ENCODE peak calls at places on chromosomes 4 and X, in four cellular contexts. P is lower leg skin, R is kidney epithelial cell, G is upper lobe of left lung. F is an unnamed sample.

GRCh38 chr4:108171541-108172230 is 3.0 kb upstream of the LEF1 start:
- DNase-seq in G (no peak), P (no peak), R (no peak), F (no peak)

GRCh38 chrX:134431894-134432293 is 28.1 kb upstream of the HPRT1 start:
- DNase-seq in P (no peak), R (peak), G (no peak), F (no peak)

GRCh38 chrX:103309860-103310591 is 764 bp downstream of the BEX2 start:
- DNase-seq in R (no peak), G (no peak), P (no peak), F (no peak)

GRCh38 chr4:151325320-151326246 is at the start of gene SH3D19:
- DNase-seq in R (no peak), G (peak), P (peak), F (peak)

GRCh38 chrX:14125451-14125850 is 95.8 kb upstream of the GEMIN8 start:
- DNase-seq in R (no peak), G (no peak), P (no peak), F (no peak)

GRCh38 chr4:30380404-30380998 is 339.7 kb upstream of the PCDH7 start:
- DNase-seq in P (no peak), R (peak), G (no peak), F (no peak)

GRCh38 chr4:108900018-108900417 is 137.2 kb upstream of the ETNPPL start:
- DNase-seq in P (no peak), G (no peak), R (peak), F (no peak)

GRCh38 chrX:31021537-31021936 is 50.3 kb downstream of the FTHL17 start:
- DNase-seq in P (no peak), G (no peak), R (no peak), F (no peak)

GRCh38 chr4:152537881-152538280 is 2.0 kb upstream of the FBXW7 start:
- DNase-seq in P (no peak), R (no peak), G (no peak), F (no peak)

GRCh38 chr4:70801265-70801809 is 38.4 kb downstream of the GRSF1 start:
- DNase-seq in G (no peak), R (no peak), P (no peak), F (no peak)

GRCh38 chr4:149754526-149754925 is 61.1 kb downstream of the IQCM start:
- DNase-seq in R (peak), P (no peak), G (no peak), F (no peak)

DNA sequence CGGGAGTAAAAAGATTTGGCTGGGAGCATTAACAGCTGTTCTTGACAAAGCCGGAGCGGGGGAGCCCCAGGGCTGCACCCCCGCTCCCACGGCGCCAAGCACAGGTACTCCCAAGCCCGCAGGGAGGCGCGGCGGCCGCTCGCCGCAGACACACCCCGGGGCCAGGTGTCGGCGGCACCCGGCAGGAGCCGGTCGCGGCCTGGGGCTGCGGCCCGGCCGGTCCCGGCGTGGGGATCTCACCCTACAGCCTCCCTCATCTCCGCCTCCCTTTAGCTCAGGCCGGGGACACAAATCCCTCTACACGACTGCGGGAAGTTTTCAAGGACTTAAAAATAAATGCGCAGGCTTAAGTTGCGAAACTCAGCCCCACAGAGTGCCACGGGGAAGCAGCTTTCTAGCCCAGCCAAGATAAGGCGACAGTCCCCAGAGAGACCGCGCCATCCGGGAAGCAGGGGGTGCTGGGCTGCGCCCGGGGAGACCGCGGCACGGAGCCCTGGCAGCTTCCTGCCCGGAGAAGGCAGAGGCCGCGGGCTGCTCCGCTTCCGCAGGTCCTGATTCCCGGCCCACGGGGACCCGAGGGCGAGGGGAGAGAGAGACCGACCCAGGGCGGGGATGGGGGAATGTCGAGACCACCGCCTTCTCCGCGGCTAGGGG is 473 bp downstream of the SH3RF1 start:
- DNase-seq in P (peak), R (no peak), G (peak), F (peak)
- TF ChIP-seq CTCF in P (no peak), R (no peak), G (no peak), F (no peak)

GRCh38 chrX:33336783-33337182 is 125.4 kb upstream of the DMD start:
- DNase-seq in P (no peak), R (no peak), G (peak), F (no peak)
- TF ChIP-seq CTCF in P (no peak), R (peak), G (no peak), F (peak)

GRCh38 chr4:157245351-157245750 is 24.8 kb downstream of the GRIA2 start:
- DNase-seq in G (no peak), R (no peak), P (no peak), F (no peak)
- TF ChIP-seq CTCF in G (no peak), R (no peak), P (no peak), F (no peak)

GRCh38 chr4:189664693-189665250 is 275.9 kb upstream of the FRG1 start:
- DNase-seq in P (no peak), G (no peak), R (no peak), F (no peak)

GRCh38 chr4:189660737-189661330 is 279.8 kb upstream of the FRG1 start:
- DNase-seq in G (no peak), P (no peak), R (no peak), F (no peak)

GRCh38 chr4:189656551-189657165 is 284.0 kb upstream of the FRG1 start:
- DNase-seq in P (no peak), R (no peak), G (no peak), F (no peak)

DNA sequence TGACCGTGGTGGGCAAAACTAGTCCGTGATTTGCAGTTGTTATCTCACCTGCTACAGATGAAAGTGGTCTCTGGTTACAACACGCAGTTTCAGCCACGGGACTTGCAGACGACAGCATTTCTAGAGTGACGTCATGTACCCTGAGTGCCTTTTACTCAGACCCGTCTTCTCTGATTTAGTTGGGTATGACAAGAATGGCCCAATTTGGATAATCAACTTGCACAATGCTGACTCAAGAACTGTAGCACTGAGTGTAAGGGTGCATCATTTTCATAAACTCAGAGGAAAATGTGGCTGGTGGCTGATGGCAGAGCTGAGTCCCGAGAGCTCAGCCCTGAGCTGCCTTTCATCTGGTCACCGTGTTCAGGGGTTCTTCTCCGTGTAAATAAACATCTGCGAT is 281.4 kb upstream of the FRG1 start:
- DNase-seq in G (peak), P (no peak), R (no peak), F (no peak)
- TF ChIP-seq CTCF in G (no peak), P (no peak), R (no peak), F (no peak)